ENCODE peak calls at places on chromosome 19, in nine cellular contexts. M, N, B, Q, W, G, C, V and U are unnamed samples.

GRCh38 chr19:18674616-18675015 is 8.9 kb upstream of the CRTC1 start:
- DNase-seq in M (no peak), N (no peak), B (peak), Q (no peak), W (no peak), G (peak), C (peak), V (no peak), U (peak)

GRCh38 chr19:46878613-46879375 is 18.0 kb downstream of the ARHGAP35 start:
- DNase-seq in M (no peak), N (no peak), B (peak), Q (no peak), W (no peak), G (no peak), C (no peak), V (no peak), U (no peak)

GRCh38 chr19:49581007-49581508 is at the start of gene PRRG2:
- DNase-seq in M (no peak), N (peak), B (no peak), Q (no peak), W (no peak), G (no peak), C (no peak), V (no peak), U (no peak)

GRCh38 chr19:2627319-2627829 is 75.1 kb downstream of the GNG7 start:
- DNase-seq in M (no peak), N (peak), B (peak), Q (peak), W (no peak), G (peak), C (peak), V (no peak), U (peak)

GRCh38 chr19:14400913-14401312 is 18.2 kb downstream of the DDX39A start:
- DNase-seq in M (no peak), N (no peak), B (peak), Q (no peak), W (peak), G (no peak), C (no peak), V (peak), U (no peak)

GRCh38 chr19:13109361-13110098 is 6.9 kb upstream of the LYL1 start:
- DNase-seq in M (no peak), N (no peak), B (no peak), Q (no peak), W (no peak), G (no peak), C (no peak), V (no peak), U (no peak)

GRCh38 chr19:40348961-40349507 is 539 bp downstream of the PLD3 start:
- DNase-seq in M (no peak), N (no peak), B (peak), Q (no peak), W (peak), G (no peak), C (peak), V (no peak), U (no peak)

GRCh38 chr19:16064209-16064889 is 11.9 kb upstream of the TPM4 start:
- DNase-seq in M (no peak), N (peak), B (no peak), Q (no peak), W (no peak), G (no peak), C (no peak), V (no peak), U (peak)

GRCh38 chr19:38265213-38265861 is 964 bp downstream of the SPINT2 start:
- DNase-seq in M (no peak), N (peak), B (peak), Q (no peak), W (peak), G (no peak), C (no peak), V (no peak), U (no peak)

GRCh38 chr19:54133312-54133956 is 4.1 kb upstream of the CNOT3 start:
- DNase-seq in M (no peak), N (no peak), B (peak), Q (no peak), W (peak), G (no peak), C (peak), V (no peak), U (no peak)

GRCh38 chr19:7857727-7858701 is 16.2 kb downstream of the PRR36 start:
- DNase-seq in M (no peak), N (no peak), B (no peak), Q (no peak), W (peak), G (no peak), C (no peak), V (no peak), U (no peak)

GRCh38 chr19:30340724-30341595 is 31.2 kb upstream of the ZNF536 start:
- DNase-seq in M (no peak), N (no peak), B (no peak), Q (no peak), W (no peak), G (no peak), C (no peak), V (no peak), U (no peak)